ENCODE peak calls at places on chromosomes 1 and 21, in ten cellular contexts. Y is brain pericyte; G is NCI-H1105 treated with DMSO at 0.1 percent for 48 hours; C is adrenal gland; W is SK-N-DZ; X is A549; J is lower lobe of right lung; B is stimulated activated CD4-positive, alpha-beta T cell treated with anti-CD3 and anti-CD28 coated beads, Interleukin-12 subunit alpha, Interleukin-12 subunit beta, amount 100 ng/mL, for 4 hours; H is amniotic epithelial cell; T is amniotic stem cell. E is an unnamed sample.

GRCh38 chr1:19869929-19870328 is 12.3 kb upstream of the OTUD3 start:
- DNase-seq in Y (no peak), G (no peak), C (no peak), W (no peak), X (no peak), J (no peak), B (no peak), H (peak), T (no peak), E (no peak)

GRCh38 chr1:27318137-27318536 is 3.8 kb upstream of the TMEM222 start:
- DNase-seq in Y (no peak), G (no peak), C (no peak), W (no peak), X (no peak), J (no peak), B (no peak), H (no peak), T (no peak), E (no peak)

GRCh38 chr1:228920791-228921190 is 185.5 kb downstream of the RHOU start:
- DNase-seq in Y (no peak), G (no peak), C (no peak), W (no peak), X (no peak), J (no peak), B (no peak), H (peak), T (no peak), E (no peak)

GRCh38 chr1:31715097-31715872 is 11.5 kb upstream of the COL16A1 start:
- DNase-seq in Y (no peak), G (peak), C (peak), W (no peak), X (peak), J (peak), B (peak), H (peak), T (peak), E (peak)

GRCh38 chr1:201756411-201756810 is 72.5 kb upstream of the IPO9 start:
- DNase-seq in Y (no peak), G (no peak), C (no peak), W (no peak), X (no peak), J (no peak), B (no peak), H (peak), T (peak), E (no peak)

GRCh38 chr1:107318932-107319331 is 178.1 kb downstream of the NTNG1 start:
- DNase-seq in Y (no peak), G (no peak), C (no peak), W (no peak), X (peak), J (no peak), B (no peak), H (no peak), T (no peak), E (no peak)

GRCh38 chr21:30408782-30409494 is 13.1 kb downstream of the KRTAP13-1 start:
- DNase-seq in Y (no peak), G (peak), C (no peak), W (peak), X (peak), J (peak), B (no peak), H (peak), T (no peak), E (peak)

GRCh38 chr1:193185206-193185605 is 1.2 kb downstream of the B3GALT2 start:
- DNase-seq in Y (no peak), G (no peak), C (no peak), W (no peak), X (no peak), J (no peak), B (no peak), H (no peak), T (no peak), E (no peak)

GRCh38 chr1:55813619-55814018 is 598.5 kb upstream of the USP24 start:
- DNase-seq in Y (no peak), G (no peak), C (peak), W (peak), X (peak), J (no peak), B (no peak), H (peak), T (no peak), E (peak)

GRCh38 chr1:119674835-119675289 is 26.8 kb upstream of the ZNF697 start:
- DNase-seq in Y (peak), G (peak), C (peak), W (no peak), X (no peak), J (no peak), B (no peak), H (peak), T (peak), E (no peak)

GRCh38 chr1:7230121-7230895 is 445.1 kb downstream of the CAMTA1 start:
- DNase-seq in Y (no peak), G (no peak), C (no peak), W (no peak), X (no peak), J (no peak), B (no peak), H (no peak), T (no peak), E (no peak)

GRCh38 chr1:67429528-67430357 is 459 bp downstream of the SERBP1 start:
- DNase-seq in Y (no peak), G (peak), C (peak), W (no peak), X (peak), J (peak), B (peak), H (no peak), T (no peak), E (peak)

GRCh38 chr1:156510709-156511108 is 10.1 kb upstream of the MEF2D start:
- DNase-seq in Y (no peak), G (no peak), C (peak), W (no peak), X (no peak), J (peak), B (no peak), H (no peak), T (no peak), E (no peak)

E was measured in BE2C.